ENCODE peak calls at places on chromosomes 12 and 14, in seven cellular contexts. S is transverse colon; E is GOT3; N is RCC 7860; K is DMS 273 treated with DMSO at 0.1 percent for 48 hours; H is AG09309; A is stimulated activated CD4-positive, alpha-beta T cell treated with anti-CD3 and anti-CD28 coated beads, Interleukin-4, amount 100 ng/mL, for 24 hours. C is an unnamed sample.

GRCh38 chr12:64400041-64400440 is 4.2 kb upstream of the XPOT start:
- DNase-seq in S (no peak), E (no peak), N (no peak), K (no peak), H (no peak), A (peak), C (no peak)

GRCh38 chr14:86541969-86542368 is 1012.0 kb downstream of the FLRT2 start:
- DNase-seq in S (no peak), E (no peak), N (no peak), K (peak), H (no peak), A (no peak), C (no peak)

GRCh38 chr14:90521121-90521929 is 124.5 kb downstream of the CALM1 start:
- DNase-seq in S (no peak), E (no peak), N (no peak), K (peak), H (no peak), A (no peak), C (no peak)

GRCh38 chr12:69766260-69766659 is 27.6 kb downstream of the RAB3IP start:
- DNase-seq in S (no peak), E (no peak), N (no peak), K (no peak), H (no peak), A (no peak), C (no peak)

GRCh38 chr12:71730936-71731335 is 23.7 kb upstream of the RAB21 start:
- DNase-seq in S (no peak), E (no peak), N (peak), K (no peak), H (no peak), A (no peak), C (no peak)

GRCh38 chr12:49633703-49634311 is 10.4 kb downstream of the PRPF40B start:
- DNase-seq in S (no peak), E (no peak), N (no peak), K (no peak), H (no peak), A (no peak), C (no peak)

GRCh38 chr12:14772946-14773345 is 30.3 kb downstream of the WBP11 start:
- DNase-seq in S (no peak), E (no peak), N (no peak), K (no peak), H (no peak), A (no peak), C (no peak)

GRCh38 chr12:48750215-48750614 is 33.7 kb upstream of the CCNT1 start:
- DNase-seq in S (no peak), E (no peak), N (no peak), K (no peak), H (no peak), A (no peak), C (no peak)

GRCh38 chr14:103561381-103562134 is 899 bp downstream of the BAG5 start:
- DNase-seq in S (no peak), E (no peak), N (no peak), K (no peak), H (no peak), A (peak), C (no peak)

GRCh38 chr12:89949457-89950195 is 241.0 kb upstream of the ATP2B1 start:
- DNase-seq in S (peak), E (no peak), N (peak), K (no peak), H (peak), A (peak), C (peak)

GRCh38 chr12:25155031-25155576 is 39.9 kb downstream of the DNAI7 start:
- DNase-seq in S (no peak), E (no peak), N (peak), K (no peak), H (no peak), A (no peak), C (peak)

GRCh38 chr12:54374555-54375257 is 9.8 kb downstream of the ZNF385A start:
- DNase-seq in S (no peak), E (no peak), N (no peak), K (no peak), H (no peak), A (no peak), C (no peak)

GRCh38 chr12:101086490-101086889 is 123.5 kb downstream of the SLC5A8 start:
- DNase-seq in S (no peak), E (no peak), N (peak), K (no peak), H (no peak), A (no peak), C (peak)

GRCh38 chr12:125180144-125180543 is 114.9 kb downstream of the AACS start:
- DNase-seq in S (no peak), E (no peak), N (no peak), K (no peak), H (no peak), A (no peak), C (no peak)

GRCh38 chr12:96193725-96194571 is at the start of gene ELK3:
- DNase-seq in S (peak), E (no peak), N (peak), K (no peak), H (no peak), A (peak), C (no peak)

GRCh38 chr14:77266336-77266735 is 4.7 kb downstream of the NGB start:
- DNase-seq in S (no peak), E (no peak), N (no peak), K (no peak), H (no peak), A (no peak), C (no peak)

GRCh38 chr14:22878271-22879246 is 4.5 kb upstream of the REM2 start:
- DNase-seq in S (no peak), E (no peak), N (no peak), K (no peak), H (no peak), A (no peak), C (no peak)

GRCh38 chr12:2691340-2692111 is 103.2 kb upstream of the FKBP4 start:
- DNase-seq in S (peak), E (no peak), N (no peak), K (peak), H (no peak), A (peak), C (no peak)

GRCh38 chr14:88852632-88853031 is 28.2 kb downstream of the TTC8 start:
- DNase-seq in S (no peak), E (no peak), N (no peak), K (no peak), H (no peak), A (no peak), C (no peak)

GRCh38 chr14:21068521-21069387 is 1.4 kb upstream of the ARHGEF40 start:
- DNase-seq in S (peak), E (no peak), N (no peak), K (peak), H (no peak), A (peak), C (no peak)

GRCh38 chr12:24087294-24087693 is 137.8 kb upstream of the SOX5 start:
- DNase-seq in S (no peak), E (no peak), N (no peak), K (no peak), H (no peak), A (no peak), C (no peak)

GRCh38 chr12:104064842-104065441 is 611 bp downstream of the HCFC2 start:
- DNase-seq in S (peak), E (no peak), N (no peak), K (no peak), H (no peak), A (no peak), C (no peak)

GRCh38 chr12:42306297-42306696 is 19.6 kb downstream of the ZCRB1 start:
- DNase-seq in S (no peak), E (no peak), N (no peak), K (no peak), H (no peak), A (no peak), C (no peak)

GRCh38 chr12:7015555-7016370 is 2.5 kb downstream of the LPCAT3 start:
- DNase-seq in S (no peak), E (no peak), N (no peak), K (no peak), H (no peak), A (no peak), C (no peak)

GRCh38 chr12:45215419-45216296 is at the start of gene ANO6:
- DNase-seq in S (peak), E (peak), N (peak), K (peak), H (no peak), A (peak), C (peak)

GRCh38 chr14:106872619-106873446 is 1346.5 kb downstream of the TMEM121 start:
- DNase-seq in S (peak), E (peak), N (peak), K (no peak), H (no peak), A (peak), C (no peak)

GRCh38 chr12:118549506-118550109 is 173.3 kb downstream of the SUDS3 start:
- DNase-seq in S (no peak), E (no peak), N (peak), K (no peak), H (no peak), A (no peak), C (no peak)

GRCh38 chr12:8951744-8952143 is 2.3 kb upstream of the M6PR start:
- DNase-seq in S (no peak), E (no peak), N (no peak), K (no peak), H (no peak), A (peak), C (no peak)

GRCh38 chr12:48819986-48820385 is 1.7 kb downstream of the CACNB3 start:
- DNase-seq in S (no peak), E (no peak), N (no peak), K (no peak), H (no peak), A (no peak), C (no peak)

GRCh38 chr12:55705802-55706402 is 1.8 kb downstream of the ITGA7 start:
- DNase-seq in S (no peak), E (no peak), N (no peak), K (no peak), H (no peak), A (no peak), C (no peak)

GRCh38 chr12:89918172-89918880 is 209.7 kb upstream of the ATP2B1 start:
- DNase-seq in S (peak), E (no peak), N (no peak), K (no peak), H (no peak), A (no peak), C (no peak)

GRCh38 chr14:104120281-104120741 is 18.1 kb upstream of the KIF26A start:
- DNase-seq in S (no peak), E (no peak), N (no peak), K (no peak), H (no peak), A (no peak), C (no peak)

GRCh38 chr14:33669111-33669510 is 281.8 kb downstream of the EGLN3 start:
- DNase-seq in S (no peak), E (no peak), N (no peak), K (no peak), H (no peak), A (no peak), C (no peak)

GRCh38 chr12:29961231-29961630 is 177.5 kb upstream of the TMTC1 start:
- DNase-seq in S (no peak), E (no peak), N (no peak), K (no peak), H (no peak), A (no peak), C (no peak)

GRCh38 chr14:23366163-23366921 is 1.4 kb upstream of the EFS start:
- DNase-seq in S (peak), E (no peak), N (no peak), K (no peak), H (no peak), A (no peak), C (peak)

GRCh38 chr14:80850197-80850814 is 91.2 kb downstream of the CEP128 start:
- DNase-seq in S (no peak), E (no peak), N (peak), K (peak), H (peak), A (no peak), C (peak)

GRCh38 chr14:93984070-93984469 is 7.7 kb upstream of the ASB2 start:
- DNase-seq in S (no peak), E (no peak), N (peak), K (no peak), H (no peak), A (no peak), C (no peak)

GRCh38 chr12:63845726-63846125 is 1.2 kb downstream of the SRGAP1 start:
- DNase-seq in S (peak), E (no peak), N (peak), K (no peak), H (peak), A (no peak), C (no peak)